ENCODE peak calls at places on chromosomes 13 and 19, in six cellular contexts. T, H, B, E, F and R are unnamed samples.

GRCh38 chr19:19606021-19606420 is 12.5 kb downstream of the PBX4 start:
- DNase-seq in T (peak), F (no peak), B (no peak), E (peak), H (no peak), R (no peak)

GRCh38 chr13:110993788-110994187 is 78.9 kb upstream of the ANKRD10 start:
- DNase-seq in F (no peak), H (peak), B (peak), E (no peak), T (no peak), R (peak)

GRCh38 chr13:69619651-69620050 is 488.0 kb upstream of the ATXN8OS start:
- DNase-seq in B (no peak), H (no peak), F (no peak), T (no peak), E (no peak), R (no peak)

GRCh38 chr13:103573446-103573845 is 507.2 kb upstream of the SLC10A2 start:
- DNase-seq in T (no peak), B (no peak), H (peak), F (no peak), E (no peak), R (no peak)

GRCh38 chr13:47092202-47092601 is 195.3 kb upstream of the HTR2A start:
- DNase-seq in B (no peak), T (no peak), H (no peak), F (no peak), E (no peak), R (no peak)

GRCh38 chr19:3966051-3967017 is 4.6 kb downstream of the DAPK3 start:
- DNase-seq in F (peak), H (no peak), E (no peak), T (peak), B (no peak), R (no peak)

GRCh38 chr13:114140131-114140908 is 7.9 kb upstream of the RASA3 start:
- DNase-seq in F (no peak), E (peak), H (no peak), T (no peak), B (no peak), R (no peak)

GRCh38 chr13:100443278-100443997 is 145.2 kb downstream of the GGACT start:
- DNase-seq in T (no peak), B (no peak), F (no peak), E (no peak), H (no peak), R (no peak)

GRCh38 chr19:3849092-3849491 is 19.7 kb downstream of the ZFR2 start:
- DNase-seq in B (no peak), E (peak), F (no peak), H (peak), T (peak), R (peak)

GRCh38 chr19:35938282-35939224 is 2.4 kb downstream of the LRFN3 start:
- DNase-seq in T (no peak), B (no peak), E (no peak), H (no peak), F (no peak), R (no peak)

GRCh38 chr19:35935911-35936737 is at the start of gene LRFN3:
- DNase-seq in F (peak), H (peak), T (peak), B (peak), E (no peak), R (peak)

GRCh38 chr19:35939307-35940077 is 3.3 kb downstream of the LRFN3 start:
- DNase-seq in E (no peak), B (no peak), T (no peak), H (no peak), F (no peak), R (peak)

GRCh38 chr19:35936738-35937268 is 629 bp downstream of the LRFN3 start:
- DNase-seq in E (no peak), H (peak), B (no peak), T (no peak), F (no peak), R (peak)

DNA sequence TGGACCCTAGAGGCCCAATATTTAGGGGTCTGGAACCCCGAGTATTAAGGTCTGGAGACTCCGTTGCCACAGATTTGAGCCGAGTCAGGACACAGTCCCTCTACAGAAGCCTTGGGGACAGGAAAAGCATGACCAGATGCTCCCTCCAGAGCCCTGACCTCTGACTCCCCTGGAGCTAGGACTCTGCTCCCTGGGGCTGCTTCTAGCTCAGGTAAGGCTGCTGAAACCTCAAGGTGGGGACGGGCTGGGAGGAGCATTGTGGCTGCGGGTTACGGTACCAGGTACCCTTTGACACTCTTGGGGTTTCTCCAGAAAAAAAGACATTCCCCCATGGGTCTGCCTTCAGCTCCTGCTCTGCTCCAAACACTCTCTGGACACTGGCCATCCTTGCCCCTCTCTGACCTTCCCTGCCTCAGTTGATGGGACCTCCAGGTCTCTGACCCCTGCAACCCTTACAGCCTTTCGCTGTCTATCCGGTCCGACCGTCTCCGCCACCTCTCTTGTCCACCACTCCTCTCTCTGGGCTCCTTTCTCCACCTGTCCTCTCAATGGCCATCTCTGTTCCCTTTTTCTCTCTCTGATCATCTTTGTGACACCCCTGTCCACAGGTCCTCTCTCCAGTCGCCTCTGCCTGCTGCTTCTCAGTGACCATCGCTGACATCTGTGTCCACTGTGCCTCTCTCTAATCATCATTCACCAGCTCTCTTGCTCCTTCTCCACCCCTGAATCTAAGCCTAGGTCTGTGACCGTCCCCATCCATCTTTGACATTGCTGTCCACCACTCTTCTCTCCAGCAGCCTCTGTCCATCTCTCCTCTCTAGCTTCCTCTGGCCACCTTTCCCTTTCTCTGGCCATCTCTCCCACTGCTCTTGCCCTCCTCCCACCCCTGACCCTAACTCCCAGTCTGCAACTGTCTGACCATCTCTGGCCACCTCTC is 1.4 kb downstream of the LRFN3 start:
- DNase-seq in B (no peak), H (no peak), T (no peak), E (no peak), F (no peak), R (peak)
- H3K4me3 ChIP-seq in B (peak), H (peak), T (no peak), E (peak), F (peak), R (peak)

DNA sequence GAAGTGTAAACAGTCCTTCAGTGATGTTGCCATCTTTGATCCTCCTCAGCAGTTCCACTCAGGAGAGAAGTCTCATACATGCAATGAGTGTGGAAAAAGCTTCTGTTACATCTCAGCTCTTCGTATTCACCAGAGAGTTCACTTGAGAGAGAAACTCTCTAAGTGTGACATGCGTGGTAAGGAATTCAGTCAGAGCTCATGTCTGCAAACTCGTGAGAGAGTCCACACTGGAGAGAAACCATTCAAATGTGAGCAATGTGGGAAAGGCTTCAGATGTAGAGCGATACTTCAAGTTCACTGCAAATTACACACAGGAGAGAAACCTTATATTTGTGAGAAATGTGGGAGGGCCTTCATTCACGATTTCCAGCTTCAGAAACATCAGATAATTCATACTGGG is 7.7 kb downstream of the ZNF230 start:
- DNase-seq in T (no peak), E (no peak), F (no peak), H (no peak), B (no peak), R (no peak)
- H3K4me3 ChIP-seq in T (no peak), E (peak), F (no peak), H (no peak), B (no peak), R (no peak)

DNA sequence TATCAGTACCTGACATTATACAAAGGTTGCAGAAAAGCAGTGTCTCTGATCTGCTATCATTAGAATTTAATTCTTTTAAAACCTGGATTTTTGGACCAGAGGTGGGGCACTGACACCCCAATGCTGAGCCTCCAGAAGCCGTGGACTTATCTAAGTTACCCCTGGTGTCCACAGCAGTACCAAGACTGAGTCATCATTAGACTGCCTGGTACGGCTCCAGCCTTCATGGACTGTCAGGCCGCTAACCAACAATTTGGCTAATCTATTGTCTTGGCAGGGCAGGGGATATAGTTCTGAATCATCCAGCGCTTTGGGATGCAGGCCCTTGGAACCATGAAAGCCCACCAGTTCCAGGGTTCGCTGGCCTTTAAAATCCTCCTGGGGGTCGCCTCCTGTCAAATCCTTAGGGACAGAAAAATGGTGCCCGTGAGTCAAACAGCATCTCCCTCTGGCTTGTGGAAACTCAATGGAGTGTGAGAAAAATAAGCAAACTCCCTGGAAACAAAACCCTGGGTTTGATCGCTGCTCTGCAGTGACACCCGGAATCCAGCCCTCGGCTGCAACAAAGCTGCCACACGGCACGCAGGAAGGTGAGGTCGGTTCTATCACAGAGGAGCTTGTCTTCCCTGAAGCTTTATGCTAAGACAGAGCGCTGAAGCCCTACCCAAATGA is 78.2 kb downstream of the TSHZ3 start:
- DNase-seq in T (no peak), F (no peak), B (no peak), H (no peak), E (no peak), R (no peak)
- H3K4me3 ChIP-seq in T (no peak), F (no peak), B (no peak), H (no peak), E (no peak), R (no peak)

GRCh38 chr13:33292712-33293111 is 7.2 kb upstream of the STARD13 start:
- DNase-seq in B (no peak), T (no peak), F (no peak), H (no peak), E (no peak), R (no peak)
- H3K4me3 ChIP-seq in B (no peak), T (no peak), F (no peak), H (no peak), E (no peak), R (no peak)

DNA sequence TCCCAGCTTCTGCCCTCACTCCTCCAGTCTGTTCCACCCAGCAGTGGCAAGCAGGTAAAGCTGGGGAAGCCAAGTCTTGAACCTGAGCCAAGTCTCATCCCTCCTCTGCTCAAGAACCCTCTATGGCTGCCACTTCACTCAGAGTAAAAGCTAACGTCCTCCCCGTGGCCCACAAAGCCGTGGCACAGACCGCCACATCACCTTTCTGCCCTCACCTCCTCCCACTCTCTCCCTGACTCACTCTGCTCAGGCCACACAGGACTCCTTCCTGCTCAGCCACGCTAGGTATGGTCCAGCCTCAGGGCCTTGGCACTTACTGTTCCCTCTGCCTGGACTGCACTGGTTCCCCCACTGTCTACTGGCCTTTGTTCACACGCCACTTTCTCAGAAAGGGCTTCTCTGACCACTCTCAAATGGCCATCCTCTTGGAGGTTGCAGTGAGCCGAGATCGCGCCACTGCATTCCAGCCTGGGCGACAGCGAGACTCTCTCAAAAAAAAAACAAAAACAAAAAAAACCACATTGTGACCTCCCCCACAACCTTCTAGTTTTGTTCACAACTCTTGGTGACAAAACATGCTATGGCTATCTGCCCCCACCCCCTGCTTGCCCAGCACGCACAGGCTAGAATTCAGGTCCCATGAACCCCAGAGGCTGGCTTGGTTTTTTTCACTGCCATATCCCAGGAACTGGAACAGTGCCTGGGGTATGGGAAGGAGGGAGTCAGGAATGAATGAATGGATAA is 15.8 kb downstream of the NDUFB7 start:
- DNase-seq in B (no peak), T (no peak), F (no peak), H (no peak), E (no peak), R (no peak)
- H3K4me3 ChIP-seq in B (no peak), T (no peak), F (no peak), H (no peak), E (peak), R (no peak)

GRCh38 chr19:48950830-48951519 is 3.7 kb upstream of the BAX start:
- DNase-seq in E (no peak), B (no peak), T (no peak), F (no peak), H (no peak), R (no peak)
- H3K4me3 ChIP-seq in E (no peak), B (no peak), T (no peak), F (no peak), H (no peak), R (no peak)

GRCh38 chr19:49064029-49064629 is 489 bp downstream of the NTF4 start:
- DNase-seq in B (no peak), T (no peak), F (no peak), E (no peak), H (peak), R (peak)
- H3K4me3 ChIP-seq in B (peak), T (no peak), F (no peak), E (no peak), H (peak), R (peak)